ENCODE peak calls at places on chromosome 14, in four cellular contexts. One of them, this sample, is unnamed.

GRCh38 chr14:104138098-104138890 is at the start of gene KIF26A:
- DNase-seq in fibroblast of pulmonary artery: no peak
- DNase-seq in CD4-positive, alpha-beta T cell: no peak
- DNase-seq in adrenal gland: peak
- DNase-seq in this sample: peak

GRCh38 chr14:50320279-50320678 is 8.2 kb downstream of the DMAC2L start:
- DNase-seq in fibroblast of pulmonary artery: peak
- DNase-seq in CD4-positive, alpha-beta T cell: no peak
- DNase-seq in adrenal gland: no peak
- DNase-seq in this sample: no peak

GRCh38 chr14:21258889-21259787 is 10.1 kb downstream of the HNRNPC start:
- DNase-seq in fibroblast of pulmonary artery: no peak
- DNase-seq in CD4-positive, alpha-beta T cell: no peak
- DNase-seq in adrenal gland: no peak
- DNase-seq in this sample: no peak

GRCh38 chr14:22657861-22658260 is 13.7 kb upstream of the OR6J1 start:
- DNase-seq in fibroblast of pulmonary artery: peak
- DNase-seq in CD4-positive, alpha-beta T cell: no peak
- DNase-seq in adrenal gland: no peak
- DNase-seq in this sample: no peak

GRCh38 chr14:28772613-28773012 is 6.0 kb downstream of the FOXG1 start:
- DNase-seq in fibroblast of pulmonary artery: no peak
- DNase-seq in CD4-positive, alpha-beta T cell: no peak
- DNase-seq in adrenal gland: no peak
- DNase-seq in this sample: no peak

GRCh38 chr14:94120667-94121335 is 8.6 kb downstream of the IFI27L2 start:
- DNase-seq in fibroblast of pulmonary artery: peak
- DNase-seq in CD4-positive, alpha-beta T cell: no peak
- DNase-seq in adrenal gland: peak
- DNase-seq in this sample: no peak

GRCh38 chr14:69648480-69649414 is 37.4 kb downstream of the SUSD6 start:
- DNase-seq in fibroblast of pulmonary artery: peak
- DNase-seq in CD4-positive, alpha-beta T cell: no peak
- DNase-seq in adrenal gland: no peak
- DNase-seq in this sample: no peak

GRCh38 chr14:84375235-84375634 is 1154.7 kb upstream of the FLRT2 start:
- DNase-seq in fibroblast of pulmonary artery: peak
- DNase-seq in CD4-positive, alpha-beta T cell: no peak
- DNase-seq in adrenal gland: no peak
- DNase-seq in this sample: no peak

GRCh38 chr14:29741909-29742401 is 185.7 kb downstream of the PRKD1 start:
- DNase-seq in fibroblast of pulmonary artery: peak
- DNase-seq in CD4-positive, alpha-beta T cell: no peak
- DNase-seq in adrenal gland: peak
- DNase-seq in this sample: no peak

GRCh38 chr14:71464840-71465239 is 467.4 kb upstream of the RGS6 start:
- DNase-seq in fibroblast of pulmonary artery: no peak
- DNase-seq in CD4-positive, alpha-beta T cell: no peak
- DNase-seq in adrenal gland: no peak
- DNase-seq in this sample: no peak

This sample was measured in iPS-NIHi11.